ENCODE peak calls at places on chromosome 11, in nine cellular contexts. P, H, A, F, Y, Q, R, G and T are unnamed samples.

GRCh38 chr11:35083181-35084061 is 55.5 kb upstream of the CD44 start:
- DNase-seq in Y (peak; percentile 85), A (peak; percentile 82), G (peak; percentile 87), H (no peak), F (no peak), Q (peak; percentile 89), P (peak; percentile 47), R (peak; percentile 62), T (no peak)

GRCh38 chr11:78763664-78764063 is 189.0 kb upstream of the NARS2 start:
- DNase-seq in R (no peak), G (no peak), H (no peak), Y (no peak), A (no peak), F (no peak), Q (no peak), P (no peak), T (no peak)

GRCh38 chr11:72336163-72336562 is 92.2 kb upstream of the PHOX2A start:
- DNase-seq in Q (no peak), Y (no peak), G (no peak), H (no peak), F (no peak), A (no peak), R (no peak), P (no peak), T (no peak)

GRCh38 chr11:131033151-131033651 is 116.9 kb upstream of the SNX19 start:
- DNase-seq in A (no peak), Y (peak; percentile 84), R (peak; percentile 36), G (peak; percentile 45), H (no peak), F (no peak), Q (no peak), P (peak; percentile 82), T (no peak)

GRCh38 chr11:15370774-15371173 is 256.1 kb downstream of the INSC start:
- DNase-seq in P (no peak), F (no peak), G (no peak), A (no peak), Q (no peak), Y (no peak), H (no peak), R (no peak), T (no peak)

GRCh38 chr11:96113100-96113710 is 189.3 kb upstream of the MTMR2 start:
- DNase-seq in P (no peak), Y (peak; percentile 51), H (no peak), Q (no peak), G (peak; percentile 28), A (no peak), R (no peak), F (no peak), T (peak; percentile 39)

GRCh38 chr11:45554230-45554967 is 111.0 kb downstream of the CHST1 start:
- DNase-seq in A (no peak), F (no peak), Q (no peak), G (no peak), R (no peak), Y (no peak), P (peak; percentile 24), H (no peak), T (no peak)

GRCh38 chr11:77379917-77380316 is 78.4 kb upstream of the GDPD4 start:
- DNase-seq in Y (no peak), A (no peak), F (no peak), Q (no peak), G (no peak), R (no peak), H (no peak), P (no peak), T (no peak)

GRCh38 chr11:118790357-118791014 is 478 bp downstream of the DDX6 start:
- DNase-seq in R (peak; percentile 16), P (peak; percentile 56), Y (no peak), A (peak; percentile 93), F (peak; percentile 55), G (peak; percentile 72), H (no peak), Q (peak; percentile 67), T (peak; percentile 48)

GRCh38 chr11:80383655-80384054 is 942.8 kb upstream of the TENM4 start:
- DNase-seq in F (no peak), A (no peak), P (no peak), Y (no peak), Q (no peak), H (no peak), G (no peak), R (no peak), T (no peak)